ENCODE peak calls at places on chromosomes 2 and 18, in six cellular contexts. I is GM12865, L is Peyer's patch, O is fibroblast of pulmonary artery, B is lower leg skin, X is astrocyte of the spinal cord. T is an unnamed sample.

GRCh38 chr2:71283131-71283530 is 48.5 kb upstream of the ZNF638 start:
- DNase-seq in I (no peak), B (no peak), O (no peak), L (no peak), X (no peak), T (no peak)

GRCh38 chr2:6787376-6787775 is 78.3 kb downstream of the CMPK2 start:
- DNase-seq in B (no peak), I (no peak), X (no peak), L (no peak), O (no peak), T (no peak)

GRCh38 chr18:46574740-46575108 is 82.3 kb downstream of the LOXHD1 start:
- DNase-seq in L (no peak), B (no peak), O (no peak), I (no peak), X (no peak), T (no peak)

GRCh38 chr2:196980498-196980897 is 54.0 kb upstream of the PGAP1 start:
- DNase-seq in X (no peak), I (no peak), L (no peak), B (no peak), O (no peak), T (no peak)

GRCh38 chr2:195659114-195659513 is 2.1 kb downstream of the SLC39A10 start:
- DNase-seq in O (peak), I (peak), L (no peak), X (peak), B (no peak), T (no peak)

GRCh38 chr2:161796192-161796591 is 172.0 kb downstream of the SLC4A10 start:
- DNase-seq in X (no peak), B (peak), L (no peak), I (no peak), O (peak), T (peak)

GRCh38 chr18:6566338-6566911 is 151.7 kb upstream of the L3MBTL4 start:
- DNase-seq in I (no peak), L (no peak), O (no peak), X (no peak), B (no peak), T (peak)

GRCh38 chr18:70781860-70782453 is 493.1 kb downstream of the SOCS6 start:
- DNase-seq in X (peak), B (no peak), O (peak), I (peak), L (no peak), T (peak)

GRCh38 chr18:45409971-45410370 is 205.3 kb upstream of the SLC14A2 start:
- DNase-seq in O (no peak), L (no peak), I (no peak), B (no peak), X (no peak), T (no peak)

GRCh38 chr2:236626391-236627150 is 56.9 kb downstream of the ACKR3 start:
- DNase-seq in L (peak), I (no peak), X (no peak), O (no peak), B (no peak), T (no peak)

GRCh38 chr2:164785447-164785846 is 56.2 kb downstream of the COBLL1 start:
- DNase-seq in O (peak), X (peak), I (no peak), B (no peak), L (no peak), T (peak)

GRCh38 chr2:185274718-185275484 is 463.7 kb upstream of the FSIP2 start:
- DNase-seq in B (no peak), O (no peak), X (no peak), I (no peak), L (no peak), T (no peak)

GRCh38 chr2:185284696-185285095 is 453.9 kb upstream of the FSIP2 start:
- DNase-seq in I (no peak), O (no peak), B (no peak), X (no peak), L (no peak), T (no peak)

DNA sequence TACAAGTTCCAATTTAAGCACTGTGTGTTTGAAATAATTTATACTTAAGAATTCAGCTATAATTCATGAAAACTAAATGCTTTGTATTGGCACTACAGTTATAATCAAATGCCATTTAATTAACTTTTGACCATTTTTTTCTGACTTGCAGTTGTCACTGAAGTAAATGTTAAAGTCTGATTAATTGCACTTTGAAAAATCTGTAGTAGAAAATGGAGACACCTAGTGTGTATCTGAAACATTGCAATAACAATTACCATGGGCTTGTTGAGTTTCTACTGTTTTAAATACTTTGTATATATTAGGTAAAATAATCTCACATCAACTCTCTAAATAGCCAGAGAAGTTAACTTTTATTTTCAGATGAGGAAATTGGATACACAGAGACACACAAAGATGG is 458.6 kb upstream of the FSIP2 start:
- DNase-seq in O (peak), B (no peak), L (no peak), I (peak), X (peak), T (peak)
- TF ChIP-seq CTCF in O (peak), B (no peak), L (no peak), I (peak), X (peak), T (peak)

GRCh38 chr2:58427572-58428285 is 186.6 kb upstream of the FANCL start:
- DNase-seq in X (peak), L (peak), O (peak), B (no peak), I (peak), T (peak)
- H3K4me3 ChIP-seq in X (peak), L (no peak), O (peak), B (no peak), I (peak), T (peak)

GRCh38 chr18:8898990-8899389 is 193.6 kb downstream of the MTCL1 start:
- DNase-seq in B (no peak), O (no peak), X (no peak), I (no peak), L (no peak), T (no peak)
- TF ChIP-seq CTCF in B (no peak), O (no peak), X (no peak), I (no peak), L (no peak), T (peak)

DNA sequence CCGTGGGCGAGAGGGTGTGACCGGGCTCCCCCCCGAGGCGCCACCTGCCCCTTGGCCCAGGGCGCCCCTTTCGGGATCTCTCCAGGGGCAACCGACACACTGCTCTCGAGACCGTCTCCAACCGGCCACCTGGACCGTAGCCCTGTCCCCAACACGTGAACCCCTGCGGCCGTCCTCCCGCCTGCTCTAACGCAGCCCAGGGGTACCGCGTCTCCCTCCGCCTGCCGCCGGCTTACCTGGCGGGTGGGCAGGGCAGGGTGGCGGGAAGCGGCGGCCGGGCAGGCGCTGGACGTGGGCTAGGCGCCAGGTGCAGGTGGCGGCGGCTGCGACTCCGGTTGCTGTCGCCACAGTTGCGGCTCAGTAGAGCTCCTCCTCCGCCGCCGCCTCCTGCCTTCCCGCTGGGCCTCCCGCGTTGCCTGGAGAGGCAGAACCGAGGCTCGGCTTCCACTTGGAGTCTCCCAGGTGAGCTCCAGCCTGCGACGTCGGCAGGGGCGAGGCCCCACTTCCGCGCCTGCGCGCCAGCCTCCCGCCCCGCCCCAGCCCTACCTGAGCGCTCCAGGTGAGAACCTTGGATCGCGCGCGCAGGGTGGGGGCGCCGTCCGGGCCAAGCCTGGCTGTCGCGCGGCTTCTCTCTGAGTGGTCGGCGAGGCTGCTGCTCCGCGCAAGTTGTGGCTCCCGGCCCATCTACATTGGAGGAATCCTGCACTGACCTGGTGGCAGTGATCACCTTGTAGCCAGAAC is at the start of gene GALNT3:
- DNase-seq in I (peak), O (no peak), L (peak), B (peak), X (no peak), T (peak)
- H3K4me3 ChIP-seq in I (peak), O (peak), L (peak), B (peak), X (peak), T (peak)

GRCh38 chr2:207504513-207505171 is 25.1 kb upstream of the CREB1 start:
- DNase-seq in X (peak), O (peak), B (no peak), L (no peak), I (no peak), T (peak)
- TF ChIP-seq CTCF in X (peak), O (peak), B (no peak), L (no peak), I (no peak), T (peak)

DNA sequence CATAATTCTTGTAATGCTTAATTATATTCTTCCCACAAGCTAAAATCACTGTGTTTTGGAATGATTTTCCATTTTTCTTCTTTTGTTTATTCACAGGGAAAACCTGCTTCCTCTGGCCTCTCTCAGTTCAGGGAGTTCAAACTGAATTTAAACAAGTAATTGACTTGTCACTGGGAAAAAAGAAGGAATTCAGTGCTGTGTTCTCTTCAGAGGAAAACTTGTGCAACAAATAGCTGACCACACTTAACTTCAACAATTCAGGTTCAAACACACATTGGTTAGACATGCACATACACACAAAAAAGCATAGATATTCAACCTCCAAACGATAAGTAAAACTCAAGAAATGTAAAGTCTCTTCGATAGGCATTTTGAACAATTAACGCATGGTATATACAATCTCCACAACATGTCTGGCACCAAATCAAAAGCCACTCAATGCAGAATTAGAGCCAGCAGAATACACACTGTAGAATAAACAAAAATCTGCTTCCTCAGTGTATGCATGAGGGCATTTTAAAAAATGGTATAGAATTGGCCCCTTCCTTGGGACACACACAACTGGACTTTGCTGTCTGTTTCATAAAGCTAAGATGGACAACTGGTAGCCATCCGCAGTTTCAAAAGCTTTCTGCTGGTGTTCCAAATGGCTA is 269.0 kb downstream of the TCF4 start:
- DNase-seq in B (no peak), O (peak), L (no peak), I (no peak), X (peak), T (no peak)
- H3K4me3 ChIP-seq in B (no peak), O (peak), L (no peak), I (peak), X (peak), T (peak)